ENCODE peak calls at places on chromosomes 7 and 10, in six cellular contexts. D is HepG2, N is K562, K is HCT116, B is H1, Q is GM12878. W is an unnamed sample.

GRCh38 chr7:134021861-134022260 is 105.3 kb upstream of the LRGUK start:
- DNase-seq in D (no peak), N (no peak), K (no peak), B (no peak), Q (no peak), W (no peak)

GRCh38 chr7:110522751-110523200 is 568.2 kb upstream of the LRRN3 start:
- DNase-seq in D (peak), N (no peak), K (no peak), B (no peak), Q (no peak), W (peak)

GRCh38 chr10:101778781-101779543 is 3.0 kb upstream of the FGF8 start:
- DNase-seq in D (no peak), N (peak), K (no peak), B (no peak), Q (no peak), W (peak)

GRCh38 chr7:41869091-41869490 is 166.2 kb upstream of the INHBA start:
- DNase-seq in D (no peak), N (no peak), K (no peak), B (no peak), Q (no peak), W (no peak)

GRCh38 chr10:91924212-91925021 is 847 bp downstream of the BTAF1 start:
- DNase-seq in D (no peak), N (no peak), K (no peak), B (no peak), Q (no peak), W (no peak)

GRCh38 chr10:120426306-120426705 is 30.7 kb upstream of the PLPP4 start:
- DNase-seq in D (no peak), N (no peak), K (no peak), B (no peak), Q (no peak), W (no peak)

GRCh38 chr10:15847481-15847880 is 12.8 kb downstream of the MINDY3 start:
- DNase-seq in D (no peak), N (no peak), K (no peak), B (no peak), Q (no peak), W (no peak)

GRCh38 chr10:72109619-72110215 is 21.4 kb upstream of the SPOCK2 start:
- DNase-seq in D (no peak), N (no peak), K (no peak), B (no peak), Q (no peak), W (no peak)

GRCh38 chr10:43375401-43376020 is 4.1 kb downstream of the FXYD4 start:
- DNase-seq in D (no peak), N (no peak), K (no peak), B (no peak), Q (no peak), W (no peak)

GRCh38 chr7:151101621-151102396 is 15.5 kb downstream of the AGAP3 start:
- DNase-seq in D (no peak), N (no peak), K (no peak), B (no peak), Q (no peak), W (no peak)

GRCh38 chr7:43647314-43647691 is 64.4 kb downstream of the STK17A start:
- DNase-seq in D (no peak), N (no peak), K (no peak), B (peak), Q (no peak), W (no peak)

GRCh38 chr7:151059362-151060112 is at the start of gene SLC4A2:
- DNase-seq in D (peak), N (peak), K (no peak), B (no peak), Q (no peak), W (peak)

GRCh38 chr7:90119178-90119971 is 34.9 kb upstream of the STEAP1 start:
- DNase-seq in D (no peak), N (no peak), K (no peak), B (no peak), Q (no peak), W (peak)

GRCh38 chr10:110013615-110014293 is 6.0 kb downstream of the ADD3 start:
- DNase-seq in D (peak), N (no peak), K (no peak), B (no peak), Q (no peak), W (no peak)

GRCh38 chr10:84548869-84549268 is 220.5 kb downstream of the CCSER2 start:
- DNase-seq in D (no peak), N (no peak), K (no peak), B (no peak), Q (no peak), W (no peak)

GRCh38 chr10:21530616-21531015 is 3.4 kb upstream of the MLLT10 start:
- DNase-seq in D (no peak), N (no peak), K (no peak), B (no peak), Q (no peak), W (no peak)

GRCh38 chr10:82397859-82398258 is 522.9 kb downstream of the NRG3 start:
- DNase-seq in D (no peak), N (no peak), K (no peak), B (no peak), Q (no peak), W (no peak)

GRCh38 chr7:142009142-142009541 is 13.5 kb downstream of the MGAM start:
- DNase-seq in D (no peak), N (no peak), K (no peak), B (no peak), Q (no peak), W (no peak)

GRCh38 chr10:132192991-132193670 is 6.4 kb downstream of the DPYSL4 start:
- DNase-seq in D (no peak), N (no peak), K (no peak), B (no peak), Q (no peak), W (no peak)

GRCh38 chr10:44963772-44964633 is 4.4 kb downstream of the RASSF4 start:
- DNase-seq in D (peak), N (no peak), K (no peak), B (no peak), Q (no peak), W (no peak)

GRCh38 chr10:102120987-102121738 is 995 bp upstream of the LDB1 start:
- DNase-seq in D (no peak), N (peak), K (no peak), B (peak), Q (no peak), W (peak)

GRCh38 chr10:4651404-4652037 is 174.5 kb upstream of the AKR1E2 start:
- DNase-seq in D (no peak), N (no peak), K (no peak), B (no peak), Q (no peak), W (no peak)

GRCh38 chr10:97764519-97764931 is 7.3 kb downstream of the SFRP5 start:
- DNase-seq in D (peak), N (no peak), K (no peak), B (no peak), Q (no peak), W (no peak)

GRCh38 chr10:111698711-111699110 is 484.9 kb downstream of the GPAM start:
- DNase-seq in D (no peak), N (no peak), K (no peak), B (no peak), Q (no peak), W (peak)

GRCh38 chr10:317219-317868 is 182.1 kb downstream of the ZMYND11 start:
- DNase-seq in D (no peak), N (no peak), K (no peak), B (no peak), Q (peak), W (no peak)

GRCh38 chr7:73770002-73770859 is at the start of gene CLDN3:
- DNase-seq in D (no peak), N (peak), K (peak), B (peak), Q (no peak), W (peak)

GRCh38 chr10:24115403-24115802 is 93.5 kb upstream of the KIAA1217 start:
- DNase-seq in D (no peak), N (no peak), K (no peak), B (no peak), Q (no peak), W (no peak)

GRCh38 chr10:24120651-24121050 is 88.3 kb upstream of the KIAA1217 start:
- DNase-seq in D (no peak), N (no peak), K (no peak), B (no peak), Q (no peak), W (no peak)

GRCh38 chr10:24114561-24114960 is 94.4 kb upstream of the KIAA1217 start:
- DNase-seq in D (no peak), N (no peak), K (no peak), B (no peak), Q (no peak), W (peak)

GRCh38 chr10:24119919-24120318 is 89.0 kb upstream of the KIAA1217 start:
- DNase-seq in D (no peak), N (no peak), K (no peak), B (no peak), Q (no peak), W (peak)

DNA sequence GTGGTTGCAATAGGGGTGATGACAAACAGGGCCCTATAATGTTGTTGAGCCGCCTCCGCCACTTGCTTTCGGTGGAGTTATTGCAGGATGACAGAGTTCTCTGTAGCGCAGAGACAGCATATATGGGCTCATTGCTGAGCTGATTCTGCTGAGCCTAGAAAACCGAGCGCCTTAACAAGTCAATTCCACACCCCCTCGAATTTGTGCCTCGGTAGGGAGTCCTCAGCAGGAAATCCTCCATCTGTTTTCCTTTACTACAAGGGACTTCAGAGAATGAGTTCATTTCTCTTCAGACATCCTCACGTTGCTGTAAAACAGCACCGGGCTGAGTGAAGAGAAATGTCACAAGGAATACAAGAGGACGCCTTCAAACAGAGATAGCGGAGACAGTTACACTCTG is 90.7 kb upstream of the KIAA1217 start:
- DNase-seq in D (no peak), N (no peak), K (no peak), B (no peak), Q (no peak), W (no peak)
- H3K4me2 ChIP-seq in D (no peak), N (no peak), K (no peak), B (peak), Q (no peak), W (no peak)

GRCh38 chr7:1944619-1945210 is 274.6 kb downstream of the ELFN1 start:
- DNase-seq in D (no peak), N (no peak), K (no peak), B (no peak), Q (no peak), W (no peak)
- TF ChIP-seq SIN3A in D (no peak), N (no peak), K (no peak), B (no peak), Q (no peak), W (no peak)

GRCh38 chr10:34526758-34527730 is 288.1 kb downstream of the PARD3 start:
- DNase-seq in D (no peak), N (no peak), K (peak), B (peak), Q (no peak), W (no peak)
- TF ChIP-seq YY1 in D (no peak), N (no peak), K (no peak), B (no peak), Q (no peak), W (no peak)

DNA sequence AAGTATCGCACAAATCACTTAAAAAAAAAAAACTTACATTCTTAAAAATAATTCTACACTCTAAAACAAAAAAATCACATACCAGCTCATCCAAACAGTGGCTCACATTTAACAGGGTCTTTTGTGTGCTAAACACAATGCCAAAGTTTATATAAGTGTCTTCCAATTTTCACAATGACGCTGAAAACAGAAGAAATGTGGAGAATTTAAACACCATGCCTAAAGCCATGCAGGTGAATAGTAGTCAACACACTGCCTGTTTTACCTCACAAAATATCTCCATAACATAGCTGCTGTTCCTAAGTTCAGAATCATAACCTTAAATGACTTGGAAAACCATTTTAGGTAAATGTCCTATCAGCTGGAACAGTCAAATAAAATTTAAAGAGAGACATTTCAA is 55.0 kb downstream of the GRB10 start:
- DNase-seq in D (no peak), N (no peak), K (no peak), B (no peak), Q (no peak), W (no peak)
- H3K4me2 ChIP-seq in D (no peak), N (no peak), K (no peak), B (no peak), Q (no peak), W (no peak)

W was measured in SK-N-SH.